ENCODE peak calls at places on chromosomes 4 and X, in ten cellular contexts. N is astrocyte of the spinal cord; D is kidney glomerular epithelial cell; Y is GM12892; C is stimulated activated CD4-positive, alpha-beta T cell treated with anti-CD3 and anti-CD28 coated beads, Interleukin-4, amount 100 ng/mL, for 24 hours; P is IMR-90; S is Karpas-422; B is Peyer's patch; G is GM13976; Z is activated CD4-positive, alpha-beta T cell treated with anti-CD3 and anti-CD28 coated beads, Interleukin-2, amount 50 U/mL, for 4 hours. K is an unnamed sample.

GRCh38 chr4:86005998-86006397 is 353.9 kb downstream of the MAPK10 start:
- DNase-seq in N (no peak), D (no peak), Y (no peak), C (no peak), P (no peak), S (no peak), B (no peak), G (no peak), Z (no peak), K (no peak)

GRCh38 chr4:128840711-128841318 is 31.3 kb downstream of the JADE1 start:
- DNase-seq in N (no peak), D (no peak), Y (no peak), C (no peak), P (no peak), S (no peak), B (no peak), G (no peak), Z (no peak), K (no peak)

GRCh38 chrX:9278475-9279270 is 186.2 kb upstream of the TBL1X start:
- DNase-seq in N (peak; percentile 10), D (no peak), Y (no peak), C (no peak), P (peak; percentile 46), S (no peak), B (no peak), G (no peak), Z (no peak), K (peak; percentile 20)

GRCh38 chrX:155615938-155616337 is 3.2 kb upstream of the TMLHE start:
- DNase-seq in N (no peak), D (no peak), Y (no peak), C (no peak), P (no peak), S (no peak), B (no peak), G (no peak), Z (no peak), K (no peak)

GRCh38 chr4:72525938-72526337 is 43.1 kb downstream of the ADAMTS3 start:
- DNase-seq in N (peak; percentile 89), D (peak; percentile 32), Y (no peak), C (no peak), P (peak; percentile 43), S (no peak), B (no peak), G (no peak), Z (no peak), K (peak; percentile 18)

GRCh38 chrX:79413963-79414362 is 46.8 kb upstream of the ITM2A start:
- DNase-seq in N (no peak), D (no peak), Y (no peak), C (no peak), P (no peak), S (no peak), B (no peak), G (no peak), Z (no peak), K (no peak)

GRCh38 chrX:104113237-104113965 is 1.1 kb downstream of the ZCCHC18 start:
- DNase-seq in N (peak; percentile 49), D (peak; percentile 2), Y (no peak), C (peak; percentile 56), P (peak; percentile 53), S (peak; percentile 75), B (no peak), G (peak; percentile 47), Z (peak; percentile 47), K (peak; percentile 72)

GRCh38 chrX:111376897-111377601 is 34.9 kb downstream of the DCX start:
- DNase-seq in N (no peak), D (no peak), Y (no peak), C (no peak), P (no peak), S (no peak), B (no peak), G (no peak), Z (no peak), K (no peak)

GRCh38 chr4:56049428-56050212 is 100.9 kb downstream of the CEP135 start:
- DNase-seq in N (peak; percentile 35), D (peak; percentile 19), Y (peak; percentile 14), C (no peak), P (no peak), S (peak; percentile 57), B (peak; percentile 62), G (peak; percentile 49), Z (no peak), K (peak; percentile 24)